ENCODE peak calls at places on chromosomes 16 and 17, in nine cellular contexts. K is CD8-positive, alpha-beta memory T cell; C is activated CD8-positive, alpha-beta T cell treated with anti-CD3 and anti-CD28 coated beads for 36 hours; D is stimulated activated CD4-positive, alpha-beta T cell treated with anti-CD3 and anti-CD28 coated beads, Interleukin-15, amount 100 ng/mL, for 24 hours; W is DMS153; P is activated CD8-positive, alpha-beta memory T cell treated with anti-CD3 and anti-CD28 coated beads for 48 hours; T is activated naive CD8-positive, alpha-beta T cell treated with anti-CD3 and anti-CD28 coated beads for 36 hours; I is EL; U is T-helper 9 cell. R is an unnamed sample.
A peak's percentile ranks its signal among the peaks of the same experiment; 100 is the strongest.

GRCh38 chr17:82332669-82333278 is 792 bp downstream of the SECTM1 start:
- DNase-seq in K (peak; percentile 46), C (peak; percentile 42), D (peak; percentile 52), W (no peak), P (no peak), T (no peak), I (peak; percentile 57), U (no peak), R (peak; percentile 93)

GRCh38 chr16:89104930-89105571 is 11.4 kb downstream of the ACSF3 start:
- DNase-seq in K (no peak), C (peak; percentile 33), D (no peak), W (no peak), P (no peak), T (no peak), I (no peak), U (no peak), R (no peak)

GRCh38 chr16:23062524-23062923 is 86.7 kb downstream of the USP31 start:
- DNase-seq in K (no peak), C (no peak), D (no peak), W (no peak), P (no peak), T (no peak), I (no peak), U (no peak), R (no peak)

GRCh38 chr17:18028684-18029540 is 10.1 kb downstream of the ATPAF2 start:
- DNase-seq in K (no peak), C (no peak), D (no peak), W (no peak), P (no peak), T (no peak), I (no peak), U (no peak), R (no peak)

GRCh38 chr17:76943781-76944213 is 75.6 kb downstream of the MGAT5B start:
- DNase-seq in K (no peak), C (no peak), D (no peak), W (no peak), P (no peak), T (no peak), I (no peak), U (no peak), R (no peak)

GRCh38 chr16:63742150-63742549 is 1379.7 kb downstream of the CDH11 start:
- DNase-seq in K (no peak), C (no peak), D (no peak), W (no peak), P (no peak), T (no peak), I (no peak), U (no peak), R (no peak)

GRCh38 chr17:61694095-61694494 is 103.1 kb upstream of the NACA2 start:
- DNase-seq in K (no peak), C (no peak), D (no peak), W (no peak), P (no peak), T (no peak), I (no peak), U (no peak), R (no peak)

GRCh38 chr17:50100921-50101345 is 5.8 kb downstream of the PDK2 start:
- DNase-seq in K (no peak), C (no peak), D (no peak), W (no peak), P (no peak), T (no peak), I (no peak), U (no peak), R (no peak)

GRCh38 chr16:88871349-88871702 is 4.9 kb upstream of the PABPN1L start:
- DNase-seq in K (no peak), C (no peak), D (no peak), W (no peak), P (no peak), T (no peak), I (no peak), U (no peak), R (no peak)

GRCh38 chr17:7438050-7438614 is 1.2 kb upstream of the FGF11 start:
- DNase-seq in K (peak; percentile 61), C (peak; percentile 72), D (peak; percentile 83), W (no peak), P (no peak), T (peak; percentile 77), I (peak; percentile 44), U (peak; percentile 42), R (no peak)

GRCh38 chr17:77687921-77688320 is 270.6 kb upstream of the TNRC6C start:
- DNase-seq in K (peak; percentile 36), C (no peak), D (no peak), W (no peak), P (no peak), T (no peak), I (no peak), U (no peak), R (no peak)